ENCODE peak calls at places on chromosome 18, in eight cellular contexts. One of them, this sample, is unnamed.

GRCh38 chr18:44107187-44107586 is 573.5 kb upstream of the SETBP1 start:
- DNase-seq in body of pancreas: no peak
- DNase-seq in cardiac muscle cell: peak
- DNase-seq in CD8-positive, alpha-beta T cell: no peak
- DNase-seq in OCI-LY7: no peak
- DNase-seq in BJ: no peak
- DNase-seq in Calu3: no peak
- DNase-seq in dorsolateral prefrontal cortex: no peak
- DNase-seq in this sample: no peak

GRCh38 chr18:42545825-42546224 is 569.7 kb downstream of the RIT2 start:
- DNase-seq in Calu3: peak
- DNase-seq in dorsolateral prefrontal cortex: no peak
- DNase-seq in BJ: no peak
- DNase-seq in cardiac muscle cell: peak
- DNase-seq in body of pancreas: no peak
- DNase-seq in CD8-positive, alpha-beta T cell: no peak
- DNase-seq in OCI-LY7: no peak
- DNase-seq in this sample: no peak

GRCh38 chr18:51390695-51391094 is 193.2 kb upstream of the MEX3C start:
- DNase-seq in Calu3: no peak
- DNase-seq in body of pancreas: no peak
- DNase-seq in cardiac muscle cell: peak
- DNase-seq in dorsolateral prefrontal cortex: no peak
- DNase-seq in CD8-positive, alpha-beta T cell: no peak
- DNase-seq in BJ: no peak
- DNase-seq in OCI-LY7: no peak
- DNase-seq in this sample: no peak

GRCh38 chr18:74353169-74353775 is 37.6 kb downstream of the C18orf63 start:
- DNase-seq in body of pancreas: peak
- DNase-seq in Calu3: peak
- DNase-seq in BJ: no peak
- DNase-seq in dorsolateral prefrontal cortex: peak
- DNase-seq in CD8-positive, alpha-beta T cell: peak
- DNase-seq in cardiac muscle cell: peak
- DNase-seq in OCI-LY7: peak
- DNase-seq in this sample: no peak

GRCh38 chr18:70423988-70424387 is 135.1 kb downstream of the SOCS6 start:
- DNase-seq in OCI-LY7: no peak
- DNase-seq in dorsolateral prefrontal cortex: no peak
- DNase-seq in cardiac muscle cell: peak
- DNase-seq in BJ: no peak
- DNase-seq in Calu3: peak
- DNase-seq in CD8-positive, alpha-beta T cell: no peak
- DNase-seq in body of pancreas: no peak
- DNase-seq in this sample: no peak

GRCh38 chr18:49843778-49844625 is 30.7 kb upstream of the ACAA2 start:
- DNase-seq in Calu3: no peak
- DNase-seq in BJ: no peak
- DNase-seq in cardiac muscle cell: no peak
- DNase-seq in body of pancreas: no peak
- DNase-seq in dorsolateral prefrontal cortex: no peak
- DNase-seq in OCI-LY7: no peak
- DNase-seq in CD8-positive, alpha-beta T cell: no peak
- DNase-seq in this sample: no peak

GRCh38 chr18:31398191-31398590 is 21.6 kb downstream of the DSG4 start:
- DNase-seq in Calu3: no peak
- DNase-seq in CD8-positive, alpha-beta T cell: no peak
- DNase-seq in OCI-LY7: no peak
- DNase-seq in body of pancreas: no peak
- DNase-seq in dorsolateral prefrontal cortex: no peak
- DNase-seq in BJ: no peak
- DNase-seq in cardiac muscle cell: peak
- DNase-seq in this sample: no peak

GRCh38 chr18:58819051-58819450 is 45.6 kb upstream of the ZNF532 start:
- DNase-seq in Calu3: no peak
- DNase-seq in OCI-LY7: peak
- DNase-seq in body of pancreas: no peak
- DNase-seq in CD8-positive, alpha-beta T cell: no peak
- DNase-seq in cardiac muscle cell: no peak
- DNase-seq in BJ: no peak
- DNase-seq in dorsolateral prefrontal cortex: no peak
- DNase-seq in this sample: no peak

GRCh38 chr18:55233850-55234249 is 274.6 kb upstream of the CCDC68 start:
- DNase-seq in cardiac muscle cell: peak
- DNase-seq in dorsolateral prefrontal cortex: no peak
- DNase-seq in CD8-positive, alpha-beta T cell: no peak
- DNase-seq in body of pancreas: no peak
- DNase-seq in BJ: no peak
- DNase-seq in Calu3: no peak
- DNase-seq in OCI-LY7: no peak
- DNase-seq in this sample: no peak

GRCh38 chr18:50716902-50717301 is 102.9 kb downstream of the MRO start:
- DNase-seq in body of pancreas: no peak
- DNase-seq in cardiac muscle cell: peak
- DNase-seq in OCI-LY7: no peak
- DNase-seq in Calu3: no peak
- DNase-seq in CD8-positive, alpha-beta T cell: no peak
- DNase-seq in BJ: no peak
- DNase-seq in dorsolateral prefrontal cortex: no peak
- DNase-seq in this sample: no peak

GRCh38 chr18:74147491-74147778 is 199 bp downstream of the FBXO15 start:
- DNase-seq in OCI-LY7: no peak
- DNase-seq in BJ: no peak
- DNase-seq in cardiac muscle cell: no peak
- DNase-seq in dorsolateral prefrontal cortex: no peak
- DNase-seq in Calu3: no peak
- DNase-seq in body of pancreas: no peak
- DNase-seq in CD8-positive, alpha-beta T cell: no peak
- DNase-seq in this sample: no peak

GRCh38 chr18:7757175-7757574 is 190.1 kb downstream of the PTPRM start:
- DNase-seq in OCI-LY7: no peak
- DNase-seq in body of pancreas: no peak
- DNase-seq in CD8-positive, alpha-beta T cell: no peak
- DNase-seq in Calu3: no peak
- DNase-seq in dorsolateral prefrontal cortex: no peak
- DNase-seq in BJ: no peak
- DNase-seq in cardiac muscle cell: no peak
- DNase-seq in this sample: no peak
- TF ChIP-seq CTCF in OCI-LY7: no peak
- TF ChIP-seq CTCF in body of pancreas: no peak
- TF ChIP-seq CTCF in CD8-positive, alpha-beta T cell: no peak
- TF ChIP-seq CTCF in Calu3: no peak
- TF ChIP-seq CTCF in dorsolateral prefrontal cortex: no peak
- TF ChIP-seq CTCF in BJ: no peak
- TF ChIP-seq CTCF in cardiac muscle cell: no peak
- TF ChIP-seq CTCF in this sample: no peak

DNA sequence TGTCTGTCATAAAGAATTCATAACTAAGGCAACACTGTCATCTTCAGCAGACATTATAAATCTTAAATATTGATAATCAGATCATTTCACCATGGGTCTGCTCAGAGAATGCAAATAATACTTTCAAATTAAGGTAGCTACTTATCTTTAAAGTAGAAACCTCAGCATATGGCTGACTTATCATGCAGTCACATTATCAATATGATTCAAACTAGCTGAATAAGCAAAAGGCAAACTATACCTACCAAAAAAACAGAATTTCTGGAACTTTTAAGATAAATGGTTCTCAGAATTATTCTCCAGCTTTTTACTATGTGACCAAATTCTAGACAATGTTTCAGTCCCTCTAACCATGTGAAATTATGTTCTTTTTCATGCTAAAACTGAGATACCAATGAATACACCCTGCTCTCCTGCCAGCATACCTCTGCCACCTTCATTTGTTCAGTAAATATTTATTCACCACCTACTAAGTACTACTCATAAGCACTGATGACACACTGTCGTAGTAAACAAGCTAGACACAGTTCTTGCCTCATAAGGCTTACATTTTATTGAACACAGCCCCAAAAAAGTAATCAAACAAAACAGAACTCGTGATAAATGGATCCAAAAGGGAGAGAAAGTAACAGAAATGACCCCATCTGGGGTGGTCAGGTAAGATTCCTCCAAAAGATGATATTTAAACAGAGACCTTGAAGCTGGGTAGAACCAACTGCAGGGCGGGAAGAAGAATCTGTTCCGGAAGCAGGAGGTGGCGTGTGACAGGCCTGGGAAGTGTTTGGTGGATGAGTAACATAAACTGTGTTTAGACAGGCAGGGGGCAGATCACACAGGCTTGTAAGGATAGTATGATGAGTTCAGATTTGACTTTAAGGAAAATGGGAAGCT is 17.7 kb downstream of the SPIRE1 start:
- DNase-seq in Calu3: no peak
- DNase-seq in OCI-LY7: no peak
- DNase-seq in dorsolateral prefrontal cortex: no peak
- DNase-seq in BJ: no peak
- DNase-seq in CD8-positive, alpha-beta T cell: no peak
- DNase-seq in body of pancreas: no peak
- DNase-seq in cardiac muscle cell: peak
- DNase-seq in this sample: no peak
- TF ChIP-seq CTCF in Calu3: no peak
- TF ChIP-seq CTCF in OCI-LY7: no peak
- TF ChIP-seq CTCF in dorsolateral prefrontal cortex: no peak
- TF ChIP-seq CTCF in BJ: no peak
- TF ChIP-seq CTCF in CD8-positive, alpha-beta T cell: no peak
- TF ChIP-seq CTCF in body of pancreas: no peak
- TF ChIP-seq CTCF in cardiac muscle cell: no peak
- TF ChIP-seq CTCF in this sample: no peak

GRCh38 chr18:12460874-12461273 is 53.1 kb downstream of the PRELID3A start:
- DNase-seq in cardiac muscle cell: peak
- DNase-seq in OCI-LY7: no peak
- DNase-seq in body of pancreas: no peak
- DNase-seq in dorsolateral prefrontal cortex: no peak
- DNase-seq in Calu3: no peak
- DNase-seq in BJ: no peak
- DNase-seq in CD8-positive, alpha-beta T cell: no peak
- DNase-seq in this sample: no peak

GRCh38 chr18:12462242-12462641 is 54.5 kb downstream of the PRELID3A start:
- DNase-seq in Calu3: no peak
- DNase-seq in body of pancreas: no peak
- DNase-seq in cardiac muscle cell: no peak
- DNase-seq in dorsolateral prefrontal cortex: no peak
- DNase-seq in BJ: no peak
- DNase-seq in CD8-positive, alpha-beta T cell: no peak
- DNase-seq in OCI-LY7: no peak
- DNase-seq in this sample: no peak

GRCh38 chr18:12461326-12461725 is 53.6 kb downstream of the PRELID3A start:
- DNase-seq in BJ: no peak
- DNase-seq in dorsolateral prefrontal cortex: no peak
- DNase-seq in cardiac muscle cell: no peak
- DNase-seq in body of pancreas: no peak
- DNase-seq in OCI-LY7: no peak
- DNase-seq in CD8-positive, alpha-beta T cell: no peak
- DNase-seq in Calu3: no peak
- DNase-seq in this sample: no peak

GRCh38 chr18:12455511-12455910 is 47.8 kb downstream of the PRELID3A start:
- DNase-seq in OCI-LY7: no peak
- DNase-seq in CD8-positive, alpha-beta T cell: no peak
- DNase-seq in BJ: no peak
- DNase-seq in cardiac muscle cell: peak
- DNase-seq in body of pancreas: no peak
- DNase-seq in dorsolateral prefrontal cortex: peak
- DNase-seq in Calu3: no peak
- DNase-seq in this sample: no peak

DNA sequence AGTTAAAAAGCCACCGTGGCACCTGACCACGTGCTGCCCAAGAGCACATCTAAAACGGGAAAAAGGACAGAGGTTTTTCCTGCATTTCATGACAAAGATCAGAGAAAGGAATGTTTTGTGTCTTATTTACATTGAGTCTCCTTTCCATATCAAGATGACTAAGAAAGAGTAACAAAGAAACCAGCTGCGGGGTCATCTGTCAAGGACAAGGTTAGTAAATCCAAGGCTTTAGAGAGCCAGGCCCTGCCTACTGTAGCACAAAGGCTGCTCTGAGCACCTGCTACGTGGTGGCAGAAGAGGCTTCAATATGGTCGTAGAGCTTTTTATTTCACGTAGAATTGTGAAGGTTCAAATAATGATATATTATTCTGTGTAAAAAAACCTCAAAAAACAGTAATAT is 51.0 kb downstream of the PRELID3A start:
- DNase-seq in OCI-LY7: no peak
- DNase-seq in dorsolateral prefrontal cortex: no peak
- DNase-seq in BJ: no peak
- DNase-seq in CD8-positive, alpha-beta T cell: no peak
- DNase-seq in Calu3: no peak
- DNase-seq in cardiac muscle cell: no peak
- DNase-seq in body of pancreas: no peak
- DNase-seq in this sample: no peak
- TF ChIP-seq CTCF in OCI-LY7: no peak
- TF ChIP-seq CTCF in dorsolateral prefrontal cortex: no peak
- TF ChIP-seq CTCF in BJ: no peak
- TF ChIP-seq CTCF in CD8-positive, alpha-beta T cell: no peak
- TF ChIP-seq CTCF in Calu3: no peak
- TF ChIP-seq CTCF in cardiac muscle cell: no peak
- TF ChIP-seq CTCF in body of pancreas: no peak
- TF ChIP-seq CTCF in this sample: no peak

GRCh38 chr18:37501136-37501535 is 64.5 kb downstream of the CELF4 start:
- DNase-seq in dorsolateral prefrontal cortex: no peak
- DNase-seq in BJ: no peak
- DNase-seq in CD8-positive, alpha-beta T cell: no peak
- DNase-seq in OCI-LY7: no peak
- DNase-seq in body of pancreas: no peak
- DNase-seq in cardiac muscle cell: no peak
- DNase-seq in Calu3: no peak
- DNase-seq in this sample: no peak

GRCh38 chr18:37499913-37500312 is 65.7 kb downstream of the CELF4 start:
- DNase-seq in Calu3: no peak
- DNase-seq in body of pancreas: no peak
- DNase-seq in dorsolateral prefrontal cortex: no peak
- DNase-seq in CD8-positive, alpha-beta T cell: no peak
- DNase-seq in BJ: no peak
- DNase-seq in OCI-LY7: no peak
- DNase-seq in cardiac muscle cell: no peak
- DNase-seq in this sample: no peak

GRCh38 chr18:37502601-37503000 is 63.0 kb downstream of the CELF4 start:
- DNase-seq in body of pancreas: no peak
- DNase-seq in dorsolateral prefrontal cortex: no peak
- DNase-seq in BJ: no peak
- DNase-seq in OCI-LY7: no peak
- DNase-seq in cardiac muscle cell: no peak
- DNase-seq in Calu3: no peak
- DNase-seq in CD8-positive, alpha-beta T cell: no peak
- DNase-seq in this sample: no peak

GRCh38 chr18:37499008-37499407 is 66.6 kb downstream of the CELF4 start:
- DNase-seq in BJ: no peak
- DNase-seq in OCI-LY7: no peak
- DNase-seq in body of pancreas: no peak
- DNase-seq in cardiac muscle cell: no peak
- DNase-seq in CD8-positive, alpha-beta T cell: no peak
- DNase-seq in Calu3: no peak
- DNase-seq in dorsolateral prefrontal cortex: no peak
- DNase-seq in this sample: no peak

DNA sequence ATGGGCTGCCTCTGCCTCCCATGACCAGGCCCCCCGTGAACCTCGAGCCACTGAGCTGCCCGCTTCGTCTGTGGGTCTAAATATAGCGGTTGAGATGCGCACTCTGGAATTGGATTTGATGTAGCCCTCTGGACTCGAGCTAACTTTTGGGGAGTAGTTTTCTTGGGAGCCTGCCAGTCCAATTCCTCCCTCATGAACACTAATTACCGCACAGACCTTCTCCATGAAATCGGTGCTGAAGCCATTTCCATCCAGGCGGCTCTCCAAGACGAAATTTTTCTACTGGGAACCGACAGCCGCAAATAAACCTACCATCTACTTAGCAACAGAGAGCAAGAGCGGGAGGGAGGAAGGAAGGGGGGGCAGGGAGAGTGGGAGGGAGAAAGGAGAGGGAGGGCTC is 63.6 kb downstream of the CELF4 start:
- DNase-seq in Calu3: no peak
- DNase-seq in OCI-LY7: no peak
- DNase-seq in cardiac muscle cell: peak
- DNase-seq in body of pancreas: no peak
- DNase-seq in dorsolateral prefrontal cortex: no peak
- DNase-seq in CD8-positive, alpha-beta T cell: no peak
- DNase-seq in BJ: no peak
- DNase-seq in this sample: no peak
- TF ChIP-seq CTCF in Calu3: no peak
- TF ChIP-seq CTCF in OCI-LY7: no peak
- TF ChIP-seq CTCF in cardiac muscle cell: no peak
- TF ChIP-seq CTCF in body of pancreas: no peak
- TF ChIP-seq CTCF in dorsolateral prefrontal cortex: no peak
- TF ChIP-seq CTCF in CD8-positive, alpha-beta T cell: no peak
- TF ChIP-seq CTCF in BJ: no peak
- TF ChIP-seq CTCF in this sample: no peak